ENCODE peak calls at places on chromosomes 5 and 9, in four cellular contexts. One of them, this sample, is unnamed.

GRCh38 chr5:16345454-16345853 is 120.1 kb downstream of the ZNF622 start:
- DNase-seq in choroid plexus epithelial cell: no peak
- DNase-seq in GM12878: no peak
- DNase-seq in ovary: no peak
- DNase-seq in this sample: no peak

GRCh38 chr5:57402348-57402747 is 80.3 kb downstream of the ACTBL2 start:
- DNase-seq in choroid plexus epithelial cell: no peak
- DNase-seq in GM12878: no peak
- DNase-seq in ovary: no peak
- DNase-seq in this sample: no peak

GRCh38 chr9:437066-438015 is 222.7 kb downstream of the DOCK8 start:
- DNase-seq in choroid plexus epithelial cell: peak; percentile 74
- DNase-seq in GM12878: no peak
- DNase-seq in ovary: no peak
- DNase-seq in this sample: peak; percentile 95

GRCh38 chr9:131651599-131651998 is 88.3 kb downstream of the RAPGEF1 start:
- DNase-seq in choroid plexus epithelial cell: peak; percentile 77
- DNase-seq in GM12878: no peak
- DNase-seq in ovary: no peak
- DNase-seq in this sample: peak; percentile 57

GRCh38 chr5:142104491-142104890 is 4.1 kb upstream of the NDFIP1 start:
- DNase-seq in choroid plexus epithelial cell: no peak
- DNase-seq in GM12878: no peak
- DNase-seq in ovary: no peak
- DNase-seq in this sample: no peak

GRCh38 chr5:127060470-127060985 is 12.8 kb downstream of the C5orf63 start:
- DNase-seq in choroid plexus epithelial cell: peak; percentile 8
- DNase-seq in GM12878: no peak
- DNase-seq in ovary: no peak
- DNase-seq in this sample: peak; percentile 56

GRCh38 chr5:154274828-154275185 is 84.3 kb downstream of the GALNT10 start:
- DNase-seq in choroid plexus epithelial cell: no peak
- DNase-seq in GM12878: no peak
- DNase-seq in ovary: no peak
- DNase-seq in this sample: no peak

GRCh38 chr9:87771251-87772006 is 45.5 kb downstream of the CTSL start:
- DNase-seq in choroid plexus epithelial cell: no peak
- DNase-seq in GM12878: no peak
- DNase-seq in ovary: no peak
- DNase-seq in this sample: no peak

GRCh38 chr5:110262754-110263153 is 463.7 kb downstream of the TMEM232 start:
- DNase-seq in choroid plexus epithelial cell: no peak
- DNase-seq in GM12878: no peak
- DNase-seq in ovary: no peak
- DNase-seq in this sample: peak; percentile 69

GRCh38 chr5:121158433-121158832 is 693.2 kb upstream of the FTMT start:
- DNase-seq in choroid plexus epithelial cell: no peak
- DNase-seq in GM12878: no peak
- DNase-seq in ovary: no peak
- DNase-seq in this sample: no peak

GRCh38 chr9:120299785-120300184 is 280.2 kb downstream of the CDK5RAP2 start:
- DNase-seq in choroid plexus epithelial cell: no peak
- DNase-seq in GM12878: no peak
- DNase-seq in ovary: no peak
- DNase-seq in this sample: no peak

GRCh38 chr5:154444559-154445421 is 1.0 kb upstream of the SAP30L start:
- DNase-seq in choroid plexus epithelial cell: no peak
- DNase-seq in GM12878: no peak
- DNase-seq in ovary: no peak
- DNase-seq in this sample: no peak

GRCh38 chr5:73966411-73966810 is 340.4 kb downstream of the ARHGEF28 start:
- DNase-seq in choroid plexus epithelial cell: no peak
- DNase-seq in GM12878: no peak
- DNase-seq in ovary: no peak
- DNase-seq in this sample: no peak

GRCh38 chr5:31963358-31963757 is 210.8 kb downstream of the GOLPH3 start:
- DNase-seq in choroid plexus epithelial cell: peak; percentile 9
- DNase-seq in GM12878: no peak
- DNase-seq in ovary: peak; percentile 62
- DNase-seq in this sample: no peak

GRCh38 chr5:95759634-95760033 is 28.5 kb downstream of the RHOBTB3 start:
- DNase-seq in choroid plexus epithelial cell: peak; percentile 97
- DNase-seq in GM12878: no peak
- DNase-seq in ovary: no peak
- DNase-seq in this sample: peak; percentile 38

GRCh38 chr5:131394128-131394527 is 130.3 kb downstream of the CDC42SE2 start:
- DNase-seq in choroid plexus epithelial cell: peak; percentile 48
- DNase-seq in GM12878: peak; percentile 66
- DNase-seq in ovary: no peak
- DNase-seq in this sample: peak; percentile 90

GRCh38 chr9:69380811-69381210 is 55.8 kb downstream of the ENTREP1 start:
- DNase-seq in choroid plexus epithelial cell: peak; percentile 20
- DNase-seq in GM12878: no peak
- DNase-seq in ovary: no peak
- DNase-seq in this sample: no peak

GRCh38 chr5:138054863-138055558 is 22.1 kb upstream of the FAM13B start:
- DNase-seq in choroid plexus epithelial cell: peak; percentile 15
- DNase-seq in GM12878: no peak
- DNase-seq in ovary: no peak
- DNase-seq in this sample: no peak

GRCh38 chr5:138370537-138370936 is 18.1 kb downstream of the KDM3B start:
- DNase-seq in choroid plexus epithelial cell: peak; percentile 52
- DNase-seq in GM12878: no peak
- DNase-seq in ovary: no peak
- DNase-seq in this sample: peak; percentile 40

GRCh38 chr9:530681-531080 is 310.8 kb upstream of the DMRT1 start:
- DNase-seq in choroid plexus epithelial cell: no peak
- DNase-seq in GM12878: no peak
- DNase-seq in ovary: no peak
- DNase-seq in this sample: peak; percentile 29

GRCh38 chr9:20621553-20622329 is 558 bp downstream of the MLLT3 start:
- DNase-seq in choroid plexus epithelial cell: peak; percentile 80
- DNase-seq in GM12878: no peak
- DNase-seq in ovary: peak; percentile 89
- DNase-seq in this sample: peak; percentile 75

GRCh38 chr9:69971643-69972449 is 71.8 kb upstream of the MAMDC2 start:
- DNase-seq in choroid plexus epithelial cell: peak; percentile 80
- DNase-seq in GM12878: no peak
- DNase-seq in ovary: peak; percentile 84
- DNase-seq in this sample: peak; percentile 71

GRCh38 chr9:86994231-86994630 is 46.9 kb upstream of the GAS1 start:
- DNase-seq in choroid plexus epithelial cell: peak; percentile 43
- DNase-seq in GM12878: no peak
- DNase-seq in ovary: no peak
- DNase-seq in this sample: peak; percentile 39

GRCh38 chr5:142795246-142795645 is 25.1 kb downstream of the ARHGAP26 start:
- DNase-seq in choroid plexus epithelial cell: no peak
- DNase-seq in GM12878: no peak
- DNase-seq in ovary: no peak
- DNase-seq in this sample: no peak

GRCh38 chr5:107468286-107468685 is 202.5 kb downstream of the EFNA5 start:
- DNase-seq in choroid plexus epithelial cell: no peak
- DNase-seq in GM12878: no peak
- DNase-seq in ovary: no peak
- DNase-seq in this sample: peak; percentile 24

GRCh38 chr5:107469485-107469884 is 201.3 kb downstream of the EFNA5 start:
- DNase-seq in choroid plexus epithelial cell: peak; percentile 96
- DNase-seq in GM12878: no peak
- DNase-seq in ovary: no peak
- DNase-seq in this sample: peak; percentile 91

GRCh38 chr5:107467137-107467932 is 203.4 kb downstream of the EFNA5 start:
- DNase-seq in choroid plexus epithelial cell: no peak
- DNase-seq in GM12878: no peak
- DNase-seq in ovary: no peak
- DNase-seq in this sample: no peak

GRCh38 chr5:107470007-107470582 is 200.6 kb downstream of the EFNA5 start:
- DNase-seq in choroid plexus epithelial cell: no peak
- DNase-seq in GM12878: no peak
- DNase-seq in ovary: no peak
- DNase-seq in this sample: peak; percentile 15

GRCh38 chr5:107469064-107469463 is 201.7 kb downstream of the EFNA5 start:
- DNase-seq in choroid plexus epithelial cell: peak; percentile 16
- DNase-seq in GM12878: no peak
- DNase-seq in ovary: no peak
- DNase-seq in this sample: no peak
- H3K4me3 ChIP-seq in choroid plexus epithelial cell: no peak overlapping the region
- H3K4me3 ChIP-seq in GM12878: no peak overlapping the region
- H3K4me3 ChIP-seq in ovary: no peak overlapping the region
- H3K4me3 ChIP-seq in this sample: no peak overlapping the region

GRCh38 chr5:172697123-172698121 is 56.4 kb downstream of the NEURL1B start:
- DNase-seq in choroid plexus epithelial cell: peak; percentile 89
- DNase-seq in GM12878: peak; percentile 33
- DNase-seq in ovary: peak; percentile 94
- DNase-seq in this sample: peak; percentile 90
- TF ChIP-seq CTCF in choroid plexus epithelial cell: peak; percentile 93
- TF ChIP-seq CTCF in GM12878: peak; percentile 91
- TF ChIP-seq CTCF in ovary: peak; percentile 94
- TF ChIP-seq CTCF in this sample: peak; percentile 88

GRCh38 chr9:95063300-95063699 is 254.2 kb downstream of the FANCC start:
- DNase-seq in choroid plexus epithelial cell: no peak
- DNase-seq in GM12878: no peak
- DNase-seq in ovary: no peak
- DNase-seq in this sample: no peak

GRCh38 chr9:95067057-95067456 is 250.5 kb downstream of the FANCC start:
- DNase-seq in choroid plexus epithelial cell: no peak
- DNase-seq in GM12878: no peak
- DNase-seq in ovary: no peak
- DNase-seq in this sample: no peak

GRCh38 chr9:95067888-95068287 is 249.6 kb downstream of the FANCC start:
- DNase-seq in choroid plexus epithelial cell: no peak
- DNase-seq in GM12878: no peak
- DNase-seq in ovary: no peak
- DNase-seq in this sample: peak; percentile 39

GRCh38 chr9:95062601-95063065 is 254.9 kb downstream of the FANCC start:
- DNase-seq in choroid plexus epithelial cell: no peak
- DNase-seq in GM12878: no peak
- DNase-seq in ovary: no peak
- DNase-seq in this sample: no peak

GRCh38 chr9:95065224-95065623 is 252.3 kb downstream of the FANCC start:
- DNase-seq in choroid plexus epithelial cell: no peak
- DNase-seq in GM12878: no peak
- DNase-seq in ovary: no peak
- DNase-seq in this sample: peak; percentile 48
- H3K4me3 ChIP-seq in choroid plexus epithelial cell: no peak overlapping the region
- H3K4me3 ChIP-seq in GM12878: no peak overlapping the region
- H3K4me3 ChIP-seq in ovary: no peak overlapping the region
- H3K4me3 ChIP-seq in this sample: no peak overlapping the region

GRCh38 chr9:101029300-101030021 is 934 bp downstream of the PLPPR1 start:
- DNase-seq in choroid plexus epithelial cell: peak; percentile 0
- DNase-seq in GM12878: no peak
- DNase-seq in ovary: no peak
- DNase-seq in this sample: no peak

GRCh38 chr9:101027246-101027645 is 1.3 kb upstream of the PLPPR1 start:
- DNase-seq in choroid plexus epithelial cell: no peak
- DNase-seq in GM12878: no peak
- DNase-seq in ovary: no peak
- DNase-seq in this sample: no peak

GRCh38 chr9:101027733-101028345 is 688 bp upstream of the PLPPR1 start:
- DNase-seq in choroid plexus epithelial cell: no peak
- DNase-seq in GM12878: no peak
- DNase-seq in ovary: no peak
- DNase-seq in this sample: no peak

GRCh38 chr9:101030022-101030391 is 1.5 kb downstream of the PLPPR1 start:
- DNase-seq in choroid plexus epithelial cell: no peak
- DNase-seq in GM12878: no peak
- DNase-seq in ovary: no peak
- DNase-seq in this sample: no peak

DNA sequence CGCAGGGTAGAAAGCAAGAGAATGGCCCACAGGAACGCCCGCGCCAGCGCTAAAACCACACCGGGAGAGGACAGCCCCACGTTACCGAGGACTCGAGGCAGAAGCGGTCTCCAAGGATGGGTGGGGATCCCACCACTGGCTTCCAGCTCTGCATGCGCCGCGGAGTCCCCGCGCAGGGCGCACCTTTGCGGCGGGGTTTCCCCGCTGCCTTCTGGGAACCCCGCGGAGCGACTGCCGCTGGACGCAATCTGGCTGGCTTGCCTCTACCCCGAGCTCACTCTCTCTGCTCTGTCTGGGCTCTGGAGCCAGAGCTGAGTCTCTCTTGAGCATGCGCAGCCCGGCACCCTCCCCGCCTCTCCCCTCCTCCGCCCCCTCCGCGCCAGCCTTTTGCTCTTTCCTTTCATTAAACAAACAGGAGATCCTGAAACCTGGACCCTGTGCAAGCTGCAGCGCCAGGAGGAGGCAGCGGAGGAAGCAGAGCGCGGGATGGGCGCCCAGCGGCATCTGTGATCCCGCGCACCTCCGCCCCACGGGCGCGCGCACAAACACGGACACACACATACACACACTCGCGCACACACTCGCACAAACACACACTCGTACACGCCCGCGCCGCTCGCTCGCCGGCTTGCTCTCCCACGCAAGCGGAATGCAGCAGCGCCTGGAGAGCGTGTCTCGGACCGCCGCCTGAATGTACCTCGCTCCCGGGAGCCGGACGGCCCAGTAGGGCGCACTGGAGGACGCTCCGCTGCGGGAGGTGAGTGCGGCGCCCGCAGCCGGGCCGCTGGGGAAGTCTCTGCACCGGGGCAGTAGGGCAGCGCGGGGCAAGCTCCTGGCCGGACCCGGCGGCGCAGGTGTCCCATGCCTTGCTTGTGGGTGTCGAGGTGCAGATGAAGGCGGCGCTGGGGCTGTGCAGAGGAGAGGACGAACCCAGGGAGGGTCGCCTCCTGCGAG is at the start of gene PLPPR1:
- DNase-seq in choroid plexus epithelial cell: peak; percentile 38
- DNase-seq in GM12878: no peak
- DNase-seq in ovary: peak; percentile 17
- DNase-seq in this sample: peak; percentile 21
- TF ChIP-seq CTCF in choroid plexus epithelial cell: no peak
- TF ChIP-seq CTCF in GM12878: no peak
- TF ChIP-seq CTCF in ovary: no peak
- TF ChIP-seq CTCF in this sample: no peak

DNA sequence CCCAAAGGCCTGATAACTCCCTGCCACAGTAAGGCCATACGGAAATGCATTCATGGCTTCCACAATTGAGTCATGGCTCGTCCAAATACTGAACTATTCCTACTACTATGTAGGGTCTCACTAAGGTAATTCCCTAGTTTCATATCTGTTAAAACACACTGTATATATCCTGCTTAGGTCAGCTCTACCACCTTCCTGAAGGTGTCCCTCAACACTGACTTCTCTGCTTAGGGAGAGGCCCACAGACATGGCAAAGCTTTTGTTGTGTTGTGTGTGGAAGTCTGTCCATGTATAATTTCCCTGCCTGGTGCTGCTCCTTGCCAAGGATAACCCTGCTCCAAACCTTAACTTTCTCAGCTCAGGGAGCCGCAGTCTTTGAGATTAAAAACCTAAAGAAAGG is 60.4 kb downstream of the GIN1 start:
- DNase-seq in choroid plexus epithelial cell: no peak
- DNase-seq in GM12878: no peak
- DNase-seq in ovary: no peak
- DNase-seq in this sample: no peak
- H3K4me3 ChIP-seq in choroid plexus epithelial cell: no peak overlapping the region
- H3K4me3 ChIP-seq in GM12878: no peak overlapping the region
- H3K4me3 ChIP-seq in ovary: no peak overlapping the region
- H3K4me3 ChIP-seq in this sample: no peak overlapping the region